ENCODE peak calls at places on chromosomes 3 and 15, in four cellular contexts. One of them, this sample, is unnamed.

GRCh38 chr3:11000528-11000927 is 8.0 kb downstream of the SLC6A1 start:
- DNase-seq in NCI-H1436: no peak
- DNase-seq in T1000: no peak
- DNase-seq in T-helper 1 cell: no peak
- DNase-seq in this sample: no peak

GRCh38 chr3:184110316-184110725 is 13.5 kb downstream of the HTR3E start:
- DNase-seq in NCI-H1436: no peak
- DNase-seq in T-helper 1 cell: no peak
- DNase-seq in T1000: no peak
- DNase-seq in this sample: no peak

GRCh38 chr3:49266410-49267170 is 10.4 kb downstream of the C3orf62 start:
- DNase-seq in T-helper 1 cell: no peak
- DNase-seq in NCI-H1436: no peak
- DNase-seq in T1000: no peak
- DNase-seq in this sample: no peak

GRCh38 chr3:124788254-124788745 is 58.0 kb downstream of the UMPS start:
- DNase-seq in T1000: no peak
- DNase-seq in NCI-H1436: no peak
- DNase-seq in T-helper 1 cell: no peak
- DNase-seq in this sample: no peak

GRCh38 chr15:95304116-95304873 is 1026.2 kb upstream of the NR2F2 start:
- DNase-seq in NCI-H1436: no peak
- DNase-seq in T1000: no peak
- DNase-seq in T-helper 1 cell: no peak
- DNase-seq in this sample: no peak

GRCh38 chr15:57090460-57090859 is 172.0 kb downstream of the TCF12 start:
- DNase-seq in T1000: no peak
- DNase-seq in NCI-H1436: peak
- DNase-seq in T-helper 1 cell: no peak
- DNase-seq in this sample: no peak

GRCh38 chr3:16103472-16103871 is 71.0 kb upstream of the GALNT15 start:
- DNase-seq in T-helper 1 cell: no peak
- DNase-seq in NCI-H1436: no peak
- DNase-seq in T1000: no peak
- DNase-seq in this sample: no peak

GRCh38 chr15:67146875-67147381 is 81.5 kb downstream of the SMAD3 start:
- DNase-seq in NCI-H1436: no peak
- DNase-seq in T1000: peak
- DNase-seq in T-helper 1 cell: peak
- DNase-seq in this sample: peak

GRCh38 chr3:29906906-29907305 is 626.0 kb downstream of the RBMS3 start:
- DNase-seq in T1000: no peak
- DNase-seq in T-helper 1 cell: no peak
- DNase-seq in NCI-H1436: no peak
- DNase-seq in this sample: no peak

GRCh38 chr15:92629975-92630626 is 25.5 kb downstream of the FAM174B start:
- DNase-seq in T1000: no peak
- DNase-seq in T-helper 1 cell: peak
- DNase-seq in NCI-H1436: no peak
- DNase-seq in this sample: no peak

GRCh38 chr3:52186729-52187128 is 11.2 kb upstream of the ALAS1 start:
- DNase-seq in T1000: no peak
- DNase-seq in NCI-H1436: no peak
- DNase-seq in T-helper 1 cell: no peak
- DNase-seq in this sample: no peak

GRCh38 chr15:101535170-101535902 is 45.8 kb upstream of the PCSK6 start:
- DNase-seq in T1000: no peak
- DNase-seq in NCI-H1436: no peak
- DNase-seq in T-helper 1 cell: no peak
- DNase-seq in this sample: no peak

GRCh38 chr3:138186803-138187295 is 252 bp upstream of the ARMC8 start:
- DNase-seq in NCI-H1436: peak
- DNase-seq in T1000: no peak
- DNase-seq in T-helper 1 cell: peak
- DNase-seq in this sample: peak

GRCh38 chr3:133763797-133764734 is 17.9 kb downstream of the TF start:
- DNase-seq in T-helper 1 cell: no peak
- DNase-seq in NCI-H1436: no peak
- DNase-seq in T1000: no peak
- DNase-seq in this sample: no peak

GRCh38 chr3:100068758-100069345 is 45.4 kb downstream of the FILIP1L start:
- DNase-seq in NCI-H1436: peak
- DNase-seq in T1000: peak
- DNase-seq in T-helper 1 cell: peak
- DNase-seq in this sample: no peak

This sample was measured in SW 1271.